ENCODE peak calls at places on chromosomes 1 and 21, in nine cellular contexts. P is fibroblast of pulmonary artery; A is tibial nerve; U is BJ; S is A549; G is CD8-positive, alpha-beta T cell; B is stomach; W is cardiac fibroblast; N is Karpas-422. V is an unnamed sample.

GRCh38 chr21:43590220-43590619 is 69.1 kb downstream of the HSF2BP start:
- DNase-seq in P (peak), A (no peak), U (no peak), S (peak), G (no peak), B (no peak), W (peak), N (no peak), V (no peak)

GRCh38 chr21:34526618-34527290 is 14.7 kb upstream of the KCNE1 start:
- DNase-seq in P (peak), A (peak), U (peak), S (peak), G (no peak), B (peak), W (peak), N (no peak), V (no peak)

GRCh38 chr21:45542667-45543370 is 579 bp upstream of the SLC19A1 start:
- DNase-seq in P (no peak), A (no peak), U (no peak), S (no peak), G (no peak), B (peak), W (no peak), N (no peak), V (no peak)

GRCh38 chr1:82994866-82995370 is 1004.0 kb downstream of the TTLL7 start:
- DNase-seq in P (peak), A (no peak), U (no peak), S (no peak), G (no peak), B (no peak), W (peak), N (no peak), V (no peak)

GRCh38 chr1:62336638-62337534 is 17.7 kb upstream of the KANK4 start:
- DNase-seq in P (no peak), A (no peak), U (no peak), S (no peak), G (no peak), B (no peak), W (no peak), N (no peak), V (no peak)

GRCh38 chr1:78004719-78005346 is at the start of gene DNAJB4:
- DNase-seq in P (peak), A (peak), U (peak), S (peak), G (peak), B (peak), W (peak), N (peak), V (peak)

GRCh38 chr1:205950280-205950679 is 7.0 kb upstream of the SLC26A9 start:
- DNase-seq in P (peak), A (no peak), U (peak), S (no peak), G (no peak), B (peak), W (peak), N (no peak), V (no peak)

GRCh38 chr1:231104917-231105316 is 56.9 kb upstream of the TRIM67 start:
- DNase-seq in P (no peak), A (no peak), U (no peak), S (no peak), G (no peak), B (no peak), W (no peak), N (no peak), V (no peak)

GRCh38 chr1:15951341-15952153 is 24.4 kb downstream of the ZBTB17 start:
- DNase-seq in P (no peak), A (no peak), U (no peak), S (no peak), G (no peak), B (no peak), W (no peak), N (no peak), V (no peak)

GRCh38 chr1:156815851-156816536 is 654 bp downstream of the SH2D2A start:
- DNase-seq in P (no peak), A (no peak), U (no peak), S (no peak), G (peak), B (no peak), W (no peak), N (no peak), V (no peak)

GRCh38 chr1:3942416-3943122 is 42.5 kb upstream of the C1orf174 start:
- DNase-seq in P (no peak), A (no peak), U (no peak), S (no peak), G (no peak), B (no peak), W (no peak), N (no peak), V (no peak)

GRCh38 chr1:159900086-159900680 is at the start of gene CFAP45:
- DNase-seq in P (peak), A (peak), U (no peak), S (peak), G (no peak), B (peak), W (peak), N (no peak), V (no peak)

GRCh38 chr1:109785446-109786106 is 21.9 kb upstream of the EPS8L3 start:
- DNase-seq in P (no peak), A (no peak), U (no peak), S (no peak), G (no peak), B (peak), W (no peak), N (no peak), V (no peak)

GRCh38 chr21:29499734-29500343 is 201.1 kb downstream of the BACH1 start:
- DNase-seq in P (peak), A (no peak), U (no peak), S (peak), G (no peak), B (no peak), W (peak), N (peak), V (peak)

GRCh38 chr1:89259283-89259971 is 13.2 kb downstream of the GBP5 start:
- DNase-seq in P (no peak), A (no peak), U (no peak), S (no peak), G (peak), B (no peak), W (no peak), N (no peak), V (peak)

GRCh38 chr21:41561701-41562100 is 53.7 kb upstream of the TMPRSS2 start:
- DNase-seq in P (no peak), A (no peak), U (no peak), S (no peak), G (no peak), B (no peak), W (no peak), N (no peak), V (no peak)

DNA sequence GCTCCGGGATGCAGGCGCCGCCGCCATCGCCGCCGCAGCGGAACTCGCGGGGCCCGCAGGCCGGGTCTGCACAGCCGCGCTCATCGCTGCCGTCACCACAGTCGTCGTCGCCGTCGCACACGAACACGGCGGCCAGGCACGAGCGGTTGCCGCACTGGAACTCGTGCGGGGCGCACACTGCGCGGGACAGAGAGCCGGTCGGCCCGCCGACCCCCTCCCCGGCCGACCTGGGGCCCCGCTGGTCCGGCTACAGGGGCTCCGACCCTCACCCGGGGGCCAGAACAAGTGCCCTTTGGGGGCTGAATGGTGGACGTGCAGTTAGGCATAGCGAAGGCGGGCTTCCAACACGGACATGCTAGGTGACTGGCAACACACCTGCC is 38.6 kb upstream of the MAGOH start:
- DNase-seq in P (no peak), A (no peak), U (no peak), S (no peak), G (no peak), B (no peak), W (no peak), N (no peak), V (no peak)
- H3K4me3 ChIP-seq in P (no peak), A (no peak), U (no peak), S (no peak), G (no peak), B (no peak), W (no peak), N (no peak), V (no peak)

DNA sequence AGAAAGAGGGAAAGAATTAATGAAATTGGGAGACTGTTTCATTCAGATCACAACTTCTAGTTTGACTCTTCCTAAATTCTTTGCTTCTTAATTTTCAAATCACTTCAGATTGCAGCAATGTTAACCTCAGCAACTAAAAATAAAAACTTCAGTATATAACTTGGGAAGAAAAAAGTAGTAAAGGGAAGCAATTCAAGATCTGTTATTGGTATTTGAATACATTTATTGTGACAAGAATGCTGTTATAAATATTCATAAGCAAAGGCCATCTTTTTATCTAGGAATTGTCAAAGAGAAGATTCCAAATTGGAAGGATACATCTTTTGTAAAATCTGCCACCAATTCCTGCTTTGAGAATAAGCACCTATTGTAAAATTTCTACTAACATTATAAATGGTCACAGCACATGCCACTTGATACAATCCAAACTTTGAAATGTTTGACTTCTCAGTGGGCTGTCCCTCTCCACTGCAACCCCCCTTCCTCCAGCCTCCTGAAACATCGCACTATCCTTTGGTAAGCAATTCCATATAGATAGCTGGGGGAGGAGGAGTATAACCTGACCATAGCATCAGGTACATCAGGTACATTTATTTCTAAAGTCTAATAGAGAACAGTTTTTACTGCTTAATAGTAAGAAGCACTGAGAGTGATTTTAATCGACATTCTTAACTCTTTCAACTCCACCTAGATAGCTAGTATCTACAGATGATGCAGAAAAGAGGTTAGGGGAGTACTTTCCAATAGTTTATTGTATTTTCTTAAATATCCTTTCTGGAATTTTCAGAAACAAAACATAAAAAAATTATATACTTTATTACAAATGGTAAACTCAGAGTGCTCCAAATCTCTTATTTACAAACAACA is 3.0 kb downstream of the JUN start:
- DNase-seq in P (peak), A (peak), U (no peak), S (peak), G (no peak), B (peak), W (peak), N (no peak), V (no peak)
- H3K4me3 ChIP-seq in P (peak), A (peak), U (peak), S (peak), G (no peak), B (peak), W (peak), N (no peak), V (no peak)

DNA sequence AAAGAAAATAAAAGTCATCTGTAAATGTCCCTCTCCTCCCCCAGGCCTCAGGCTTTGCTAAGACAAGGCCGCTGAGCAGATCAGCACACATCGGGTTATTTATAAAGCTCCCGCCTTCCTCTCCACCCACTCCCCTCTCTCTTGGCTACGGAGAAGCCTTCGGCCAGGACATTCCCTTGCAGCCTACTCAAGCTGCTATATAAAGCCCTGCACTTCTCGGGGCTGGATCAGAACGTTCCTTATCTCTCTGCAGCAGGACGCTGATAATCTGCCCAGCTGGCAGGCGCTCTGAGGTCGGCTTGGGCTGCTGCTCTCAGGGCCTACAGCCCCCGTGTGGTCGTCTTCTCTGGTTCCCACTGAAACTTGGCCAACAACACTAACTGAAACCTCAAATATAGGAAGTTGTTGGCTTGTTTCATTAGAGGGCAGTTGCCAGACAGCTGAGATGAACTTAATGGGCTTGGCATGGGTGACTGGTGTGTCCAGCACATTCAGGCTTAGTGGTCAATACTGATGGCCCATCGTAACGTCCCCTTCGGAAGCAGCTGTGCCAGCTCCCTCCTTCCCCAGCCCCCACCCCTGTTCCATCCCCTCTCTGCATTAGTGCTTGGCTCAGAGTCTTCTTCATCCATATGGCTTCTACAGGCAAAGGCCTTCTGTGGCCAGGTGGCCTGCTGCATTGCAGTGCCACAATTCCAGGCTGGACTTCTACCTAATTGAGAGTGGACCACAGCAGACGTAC is 64.6 kb downstream of the IER5 start:
- DNase-seq in P (peak), A (peak), U (no peak), S (no peak), G (no peak), B (peak), W (peak), N (peak), V (peak)
- H3K4me3 ChIP-seq in P (no peak), A (no peak), U (no peak), S (no peak), G (no peak), B (no peak), W (no peak), N (no peak), V (no peak)

GRCh38 chr21:26060335-26061115 is 110.0 kb downstream of the APP start:
- DNase-seq in P (no peak), A (no peak), U (no peak), S (no peak), G (no peak), B (no peak), W (no peak), N (no peak), V (no peak)

GRCh38 chr21:26067836-26068401 is 102.7 kb downstream of the APP start:
- DNase-seq in P (peak), A (no peak), U (no peak), S (no peak), G (no peak), B (no peak), W (no peak), N (no peak), V (no peak)

GRCh38 chr21:26068776-26069175 is 101.8 kb downstream of the APP start:
- DNase-seq in P (no peak), A (no peak), U (no peak), S (no peak), G (no peak), B (no peak), W (no peak), N (no peak), V (no peak)

GRCh38 chr21:26061437-26061836 is 109.1 kb downstream of the APP start:
- DNase-seq in P (peak), A (peak), U (no peak), S (no peak), G (no peak), B (no peak), W (peak), N (no peak), V (no peak)

DNA sequence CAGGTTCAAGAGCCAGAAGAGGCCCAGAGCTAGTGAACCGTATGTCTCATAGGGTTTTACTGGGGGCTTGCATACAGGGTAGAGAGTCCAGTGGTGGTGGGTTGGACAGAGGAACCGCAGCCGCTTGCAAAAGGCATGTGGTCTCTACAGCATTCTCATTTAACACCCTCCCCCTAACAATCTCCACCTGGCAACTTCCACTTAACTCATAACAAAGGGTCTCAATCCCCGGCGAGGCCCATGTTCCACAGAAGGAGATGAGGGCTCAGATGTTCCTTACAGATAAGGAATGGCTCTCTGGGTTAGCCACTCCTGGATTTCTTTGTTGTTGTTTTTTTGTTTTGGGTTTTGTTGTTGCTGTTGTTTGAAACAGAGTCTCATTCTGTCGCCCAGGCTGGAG is 106.1 kb downstream of the APP start:
- DNase-seq in P (no peak), A (no peak), U (no peak), S (no peak), G (no peak), B (no peak), W (no peak), N (no peak), V (no peak)
- H3K4me3 ChIP-seq in P (no peak), A (no peak), U (no peak), S (no peak), G (no peak), B (no peak), W (no peak), N (no peak), V (no peak)

GRCh38 chr1:2115922-2116341 is 65.7 kb downstream of the PRKCZ start:
- DNase-seq in P (no peak), A (no peak), U (no peak), S (no peak), G (no peak), B (no peak), W (no peak), N (no peak), V (no peak)
- H3K4me3 ChIP-seq in P (no peak), A (no peak), U (no peak), S (no peak), G (no peak), B (no peak), W (no peak), N (no peak), V (no peak)

GRCh38 chr1:173122958-173123852 is 72.5 kb upstream of the TNFSF18 start:
- DNase-seq in P (peak), A (peak), U (peak), S (peak), G (no peak), B (peak), W (peak), N (peak), V (no peak)
- H3K4me3 ChIP-seq in P (peak), A (peak), U (peak), S (no peak), G (no peak), B (peak), W (no peak), N (peak), V (no peak)

DNA sequence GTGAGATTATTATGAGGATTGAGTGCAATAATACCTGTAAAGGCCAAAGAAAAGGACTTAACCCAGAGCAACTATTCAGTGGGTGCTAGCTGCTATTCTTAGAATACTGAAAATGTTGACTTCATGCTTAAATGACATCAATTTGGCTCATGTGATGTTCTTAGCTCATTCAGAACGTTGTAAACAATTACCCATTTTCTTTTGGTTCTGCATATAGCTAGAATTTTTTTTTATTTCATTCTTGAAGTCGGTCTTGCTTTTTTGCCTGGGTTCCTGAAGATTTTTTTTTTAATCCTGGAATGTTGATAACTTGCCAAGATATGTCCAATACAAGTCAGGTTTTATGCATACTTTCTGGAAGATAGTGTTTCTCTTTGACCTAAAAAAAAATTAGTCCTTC is 772.0 kb downstream of the LTN1 start:
- DNase-seq in P (peak), A (no peak), U (no peak), S (no peak), G (no peak), B (no peak), W (peak), N (no peak), V (no peak)
- H3K4me3 ChIP-seq in P (no peak), A (no peak), U (no peak), S (no peak), G (no peak), B (no peak), W (no peak), N (no peak), V (no peak)

DNA sequence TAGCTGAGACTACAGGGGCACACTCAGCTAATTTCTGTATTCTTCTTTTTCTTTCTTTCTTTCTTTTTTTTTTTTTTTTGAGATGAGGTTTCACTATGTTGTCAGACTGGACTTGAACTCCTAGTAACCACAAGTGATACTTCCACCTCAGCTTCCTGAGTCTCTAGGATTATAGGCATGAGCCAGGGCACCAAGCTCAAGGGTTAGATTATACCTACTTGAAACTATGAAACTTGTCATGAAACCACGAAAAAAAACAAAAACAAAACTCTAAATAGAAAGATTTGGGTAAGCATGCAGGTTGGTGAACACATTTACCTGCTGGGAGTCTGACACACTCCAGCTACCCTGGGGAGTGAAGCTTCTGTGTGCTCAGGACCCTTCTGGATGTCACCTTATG is 2250.4 kb downstream of the MRPL39 start:
- DNase-seq in P (no peak), A (no peak), U (no peak), S (no peak), G (no peak), B (no peak), W (no peak), N (no peak), V (no peak)
- H3K4me3 ChIP-seq in P (no peak), A (no peak), U (no peak), S (no peak), G (no peak), B (no peak), W (no peak), N (no peak), V (no peak)

GRCh38 chr1:95408506-95409136 is 174.6 kb downstream of the RWDD3 start:
- DNase-seq in P (no peak), A (no peak), U (no peak), S (no peak), G (no peak), B (no peak), W (no peak), N (no peak), V (no peak)

GRCh38 chr1:95406279-95406678 is 172.3 kb downstream of the RWDD3 start:
- DNase-seq in P (no peak), A (no peak), U (no peak), S (no peak), G (no peak), B (no peak), W (no peak), N (no peak), V (no peak)

GRCh38 chr1:95407146-95407863 is 173.3 kb downstream of the RWDD3 start:
- DNase-seq in P (no peak), A (no peak), U (no peak), S (no peak), G (no peak), B (no peak), W (no peak), N (no peak), V (no peak)

GRCh38 chr1:95409901-95410300 is 175.9 kb downstream of the RWDD3 start:
- DNase-seq in P (no peak), A (no peak), U (no peak), S (no peak), G (no peak), B (no peak), W (no peak), N (no peak), V (no peak)

DNA sequence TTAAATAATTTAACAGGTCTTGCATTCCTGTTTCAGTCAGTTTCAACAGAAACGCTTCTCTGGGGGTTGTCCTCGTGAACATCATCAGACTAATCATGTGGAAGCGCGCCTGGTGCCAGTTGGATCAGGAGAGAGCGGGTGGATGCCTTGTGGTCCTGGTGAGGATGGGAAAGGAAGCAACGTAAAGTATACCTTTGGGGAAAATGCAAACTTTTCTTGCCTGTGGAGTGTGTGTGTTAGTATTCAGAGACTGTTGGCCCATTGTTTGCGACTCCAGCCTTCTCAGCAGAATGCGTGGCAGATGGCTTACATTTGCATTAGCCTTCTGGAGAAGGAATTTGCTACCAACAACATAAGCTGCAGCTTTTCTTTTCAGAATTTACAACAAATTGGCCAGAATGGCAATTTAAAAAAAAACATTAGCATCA is 173.9 kb downstream of the RWDD3 start:
- DNase-seq in P (no peak), A (peak), U (no peak), S (no peak), G (no peak), B (no peak), W (no peak), N (no peak), V (no peak)
- H3K4me3 ChIP-seq in P (no peak), A (no peak), U (no peak), S (no peak), G (no peak), B (no peak), W (no peak), N (no peak), V (no peak)

V was measured in Jurkat, Clone E6-1.